ENCODE peak calls at places on chromosomes 2 and 18, in five cellular contexts. One of them, this sample, is unnamed.

GRCh38 chr2:160401895-160402294 is 91.7 kb downstream of the RBMS1 start:
- DNase-seq in cardiac fibroblast: no peak
- DNase-seq in neural progenitor cell: peak; percentile 19
- DNase-seq in OCI-LY7: no peak
- DNase-seq in AG04449: no peak
- DNase-seq in this sample: no peak

GRCh38 chr2:218406949-218407703 is 7.5 kb downstream of the CTDSP1 start:
- DNase-seq in cardiac fibroblast: peak; percentile 59
- DNase-seq in neural progenitor cell: peak; percentile 8
- DNase-seq in OCI-LY7: no peak
- DNase-seq in AG04449: no peak
- DNase-seq in this sample: no peak

GRCh38 chr2:25698752-25699151 is 25.4 kb upstream of the DTNB start:
- DNase-seq in cardiac fibroblast: peak; percentile 39
- DNase-seq in neural progenitor cell: no peak
- DNase-seq in OCI-LY7: no peak
- DNase-seq in AG04449: no peak
- DNase-seq in this sample: no peak

GRCh38 chr2:12718662-12719399 is 2.1 kb downstream of the TRIB2 start:
- DNase-seq in cardiac fibroblast: peak; percentile 45
- DNase-seq in neural progenitor cell: peak; percentile 88
- DNase-seq in OCI-LY7: peak; percentile 17
- DNase-seq in AG04449: no peak
- DNase-seq in this sample: no peak

GRCh38 chr2:65024149-65024829 is 31.9 kb upstream of the CEP68 start:
- DNase-seq in cardiac fibroblast: peak; percentile 91
- DNase-seq in neural progenitor cell: no peak
- DNase-seq in OCI-LY7: no peak
- DNase-seq in AG04449: peak; percentile 77
- DNase-seq in this sample: no peak

GRCh38 chr2:2708575-2708974 is 377.5 kb upstream of the MYT1L start:
- DNase-seq in cardiac fibroblast: no peak
- DNase-seq in neural progenitor cell: no peak
- DNase-seq in OCI-LY7: no peak
- DNase-seq in AG04449: no peak
- DNase-seq in this sample: no peak

GRCh38 chr2:46171996-46172546 is 125.1 kb upstream of the EPAS1 start:
- DNase-seq in cardiac fibroblast: no peak
- DNase-seq in neural progenitor cell: no peak
- DNase-seq in OCI-LY7: no peak
- DNase-seq in AG04449: no peak
- DNase-seq in this sample: no peak

GRCh38 chr2:28895189-28895893 is 874 bp downstream of the WDR43 start:
- DNase-seq in cardiac fibroblast: peak; percentile 58
- DNase-seq in neural progenitor cell: peak; percentile 17
- DNase-seq in OCI-LY7: peak; percentile 66
- DNase-seq in AG04449: no peak
- DNase-seq in this sample: no peak

GRCh38 chr2:208466133-208466919 is 59.7 kb downstream of the PTH2R start:
- DNase-seq in cardiac fibroblast: peak; percentile 40
- DNase-seq in neural progenitor cell: peak; percentile 86
- DNase-seq in OCI-LY7: peak; percentile 51
- DNase-seq in AG04449: no peak
- DNase-seq in this sample: no peak

GRCh38 chr2:11875481-11875880 is 129.0 kb downstream of the LPIN1 start:
- DNase-seq in cardiac fibroblast: no peak
- DNase-seq in neural progenitor cell: no peak
- DNase-seq in OCI-LY7: no peak
- DNase-seq in AG04449: no peak
- DNase-seq in this sample: no peak

GRCh38 chr2:584863-585823 is 92.1 kb downstream of the TMEM18 start:
- DNase-seq in cardiac fibroblast: no peak
- DNase-seq in neural progenitor cell: peak; percentile 16
- DNase-seq in OCI-LY7: peak; percentile 30
- DNase-seq in AG04449: no peak
- DNase-seq in this sample: no peak
- TF ChIP-seq CTCF in cardiac fibroblast: no peak
- TF ChIP-seq CTCF in neural progenitor cell: no peak
- TF ChIP-seq CTCF in OCI-LY7: no peak
- TF ChIP-seq CTCF in AG04449: no peak
- TF ChIP-seq CTCF in this sample: no peak

DNA sequence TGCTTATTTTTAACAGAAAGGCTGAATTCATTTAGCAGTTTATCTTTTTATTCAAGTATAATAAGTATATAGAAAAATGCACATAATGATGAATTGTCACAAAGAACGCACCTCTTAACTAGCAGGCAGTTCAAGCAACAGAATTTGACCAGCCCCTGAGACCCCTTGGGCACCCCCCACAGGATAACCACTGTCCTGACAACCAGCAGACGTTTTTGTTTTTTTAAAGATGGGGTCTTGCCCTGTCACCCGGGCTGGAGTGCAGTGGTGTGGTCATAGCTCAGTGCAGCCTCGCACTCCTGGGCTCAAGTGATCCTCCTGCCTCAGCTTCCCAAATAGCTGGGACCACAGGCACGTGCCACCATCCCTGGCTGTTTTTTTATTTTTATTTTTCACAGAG is 14.0 kb downstream of the PRELID3A start:
- DNase-seq in cardiac fibroblast: no peak
- DNase-seq in neural progenitor cell: peak; percentile 28
- DNase-seq in OCI-LY7: peak; percentile 60
- DNase-seq in AG04449: no peak
- DNase-seq in this sample: peak; percentile 25
- TF ChIP-seq CTCF in cardiac fibroblast: no peak
- TF ChIP-seq CTCF in neural progenitor cell: no peak
- TF ChIP-seq CTCF in OCI-LY7: peak; percentile 61
- TF ChIP-seq CTCF in AG04449: no peak
- TF ChIP-seq CTCF in this sample: no peak

GRCh38 chr18:35019929-35020328 is 21.3 kb upstream of the MAPRE2 start:
- DNase-seq in cardiac fibroblast: peak; percentile 46
- DNase-seq in neural progenitor cell: no peak
- DNase-seq in OCI-LY7: no peak
- DNase-seq in AG04449: no peak
- DNase-seq in this sample: no peak
- TF ChIP-seq CTCF in cardiac fibroblast: no peak
- TF ChIP-seq CTCF in neural progenitor cell: no peak
- TF ChIP-seq CTCF in OCI-LY7: no peak
- TF ChIP-seq CTCF in AG04449: no peak
- TF ChIP-seq CTCF in this sample: no peak

GRCh38 chr18:31424383-31424988 is 23.1 kb upstream of the DSG3 start:
- DNase-seq in cardiac fibroblast: peak; percentile 32
- DNase-seq in neural progenitor cell: peak; percentile 67
- DNase-seq in OCI-LY7: peak; percentile 26
- DNase-seq in AG04449: no peak
- DNase-seq in this sample: no peak
- TF ChIP-seq CTCF in cardiac fibroblast: peak; percentile 64
- TF ChIP-seq CTCF in neural progenitor cell: peak; percentile 95
- TF ChIP-seq CTCF in OCI-LY7: peak; percentile 83
- TF ChIP-seq CTCF in AG04449: no peak
- TF ChIP-seq CTCF in this sample: peak; percentile 85

This sample was measured in chondrocyte.